ENCODE peak calls at places on chromosome 20, in ten cellular contexts. One of them, this sample, is unnamed.

GRCh38 chr20:3115190-3116107 is 30.9 kb upstream of the AVP start:
- DNase-seq in NB4: peak
- DNase-seq in kidney epithelial cell: peak
- DNase-seq in nephron progenitor cell: peak
- DNase-seq in esophagus squamous epithelium: no peak
- DNase-seq in uterus: no peak
- DNase-seq in progenitor cell of endocrine pancreas: no peak
- DNase-seq in psoas muscle: no peak
- DNase-seq in heart left ventricle: no peak
- DNase-seq in fibroblast of lung: peak
- DNase-seq in this sample: peak

GRCh38 chr20:542777-543368 is 717 bp downstream of the CSNK2A1 start:
- DNase-seq in NB4: peak
- DNase-seq in kidney epithelial cell: no peak
- DNase-seq in nephron progenitor cell: peak
- DNase-seq in esophagus squamous epithelium: no peak
- DNase-seq in uterus: no peak
- DNase-seq in progenitor cell of endocrine pancreas: peak
- DNase-seq in psoas muscle: no peak
- DNase-seq in heart left ventricle: no peak
- DNase-seq in fibroblast of lung: no peak
- DNase-seq in this sample: peak

GRCh38 chr20:53958240-53958639 is 112.2 kb downstream of the BCAS1 start:
- DNase-seq in NB4: no peak
- DNase-seq in kidney epithelial cell: no peak
- DNase-seq in nephron progenitor cell: no peak
- DNase-seq in esophagus squamous epithelium: no peak
- DNase-seq in uterus: no peak
- DNase-seq in progenitor cell of endocrine pancreas: no peak
- DNase-seq in psoas muscle: no peak
- DNase-seq in heart left ventricle: no peak
- DNase-seq in fibroblast of lung: no peak
- DNase-seq in this sample: no peak

GRCh38 chr20:53594068-53595017 is 704 bp upstream of the ZNF217 start:
- DNase-seq in NB4: peak
- DNase-seq in kidney epithelial cell: no peak
- DNase-seq in nephron progenitor cell: peak
- DNase-seq in esophagus squamous epithelium: peak
- DNase-seq in uterus: peak
- DNase-seq in progenitor cell of endocrine pancreas: peak
- DNase-seq in psoas muscle: peak
- DNase-seq in heart left ventricle: peak
- DNase-seq in fibroblast of lung: peak
- DNase-seq in this sample: peak

GRCh38 chr20:35305682-35306556 is 13.7 kb upstream of the FAM83C start:
- DNase-seq in NB4: peak
- DNase-seq in kidney epithelial cell: peak
- DNase-seq in nephron progenitor cell: no peak
- DNase-seq in esophagus squamous epithelium: peak
- DNase-seq in uterus: no peak
- DNase-seq in progenitor cell of endocrine pancreas: no peak
- DNase-seq in psoas muscle: peak
- DNase-seq in heart left ventricle: no peak
- DNase-seq in fibroblast of lung: peak
- DNase-seq in this sample: no peak

GRCh38 chr20:58818585-58819285 is 32.0 kb downstream of the GNAS-AS1 start:
- DNase-seq in NB4: peak
- DNase-seq in kidney epithelial cell: peak
- DNase-seq in nephron progenitor cell: no peak
- DNase-seq in esophagus squamous epithelium: no peak
- DNase-seq in uterus: no peak
- DNase-seq in progenitor cell of endocrine pancreas: no peak
- DNase-seq in psoas muscle: no peak
- DNase-seq in heart left ventricle: no peak
- DNase-seq in fibroblast of lung: no peak
- DNase-seq in this sample: no peak

GRCh38 chr20:1185781-1186334 is 1.1 kb upstream of the TMEM74B start:
- DNase-seq in NB4: peak
- DNase-seq in kidney epithelial cell: no peak
- DNase-seq in nephron progenitor cell: peak
- DNase-seq in esophagus squamous epithelium: no peak
- DNase-seq in uterus: no peak
- DNase-seq in progenitor cell of endocrine pancreas: peak
- DNase-seq in psoas muscle: peak
- DNase-seq in heart left ventricle: no peak
- DNase-seq in fibroblast of lung: peak
- DNase-seq in this sample: no peak

GRCh38 chr20:12113468-12114371 is 196.0 kb downstream of the BTBD3 start:
- DNase-seq in NB4: no peak
- DNase-seq in kidney epithelial cell: no peak
- DNase-seq in nephron progenitor cell: no peak
- DNase-seq in esophagus squamous epithelium: no peak
- DNase-seq in uterus: no peak
- DNase-seq in progenitor cell of endocrine pancreas: no peak
- DNase-seq in psoas muscle: no peak
- DNase-seq in heart left ventricle: no peak
- DNase-seq in fibroblast of lung: peak
- DNase-seq in this sample: peak

GRCh38 chr20:38757145-38757800 is 9.0 kb downstream of the ACTR5 start:
- DNase-seq in NB4: no peak
- DNase-seq in kidney epithelial cell: no peak
- DNase-seq in nephron progenitor cell: no peak
- DNase-seq in esophagus squamous epithelium: no peak
- DNase-seq in uterus: no peak
- DNase-seq in progenitor cell of endocrine pancreas: no peak
- DNase-seq in psoas muscle: no peak
- DNase-seq in heart left ventricle: no peak
- DNase-seq in fibroblast of lung: no peak
- DNase-seq in this sample: no peak

GRCh38 chr20:21933526-21933925 is 228.1 kb downstream of the PAX1 start:
- DNase-seq in NB4: peak
- DNase-seq in kidney epithelial cell: no peak
- DNase-seq in nephron progenitor cell: no peak
- DNase-seq in esophagus squamous epithelium: no peak
- DNase-seq in uterus: no peak
- DNase-seq in progenitor cell of endocrine pancreas: no peak
- DNase-seq in psoas muscle: no peak
- DNase-seq in heart left ventricle: no peak
- DNase-seq in fibroblast of lung: no peak
- DNase-seq in this sample: no peak

GRCh38 chr20:51365670-51366069 is 176.8 kb downstream of the NFATC2 start:
- DNase-seq in NB4: no peak
- DNase-seq in kidney epithelial cell: no peak
- DNase-seq in nephron progenitor cell: no peak
- DNase-seq in esophagus squamous epithelium: no peak
- DNase-seq in uterus: no peak
- DNase-seq in progenitor cell of endocrine pancreas: no peak
- DNase-seq in psoas muscle: no peak
- DNase-seq in heart left ventricle: no peak
- DNase-seq in fibroblast of lung: peak
- DNase-seq in this sample: no peak

DNA sequence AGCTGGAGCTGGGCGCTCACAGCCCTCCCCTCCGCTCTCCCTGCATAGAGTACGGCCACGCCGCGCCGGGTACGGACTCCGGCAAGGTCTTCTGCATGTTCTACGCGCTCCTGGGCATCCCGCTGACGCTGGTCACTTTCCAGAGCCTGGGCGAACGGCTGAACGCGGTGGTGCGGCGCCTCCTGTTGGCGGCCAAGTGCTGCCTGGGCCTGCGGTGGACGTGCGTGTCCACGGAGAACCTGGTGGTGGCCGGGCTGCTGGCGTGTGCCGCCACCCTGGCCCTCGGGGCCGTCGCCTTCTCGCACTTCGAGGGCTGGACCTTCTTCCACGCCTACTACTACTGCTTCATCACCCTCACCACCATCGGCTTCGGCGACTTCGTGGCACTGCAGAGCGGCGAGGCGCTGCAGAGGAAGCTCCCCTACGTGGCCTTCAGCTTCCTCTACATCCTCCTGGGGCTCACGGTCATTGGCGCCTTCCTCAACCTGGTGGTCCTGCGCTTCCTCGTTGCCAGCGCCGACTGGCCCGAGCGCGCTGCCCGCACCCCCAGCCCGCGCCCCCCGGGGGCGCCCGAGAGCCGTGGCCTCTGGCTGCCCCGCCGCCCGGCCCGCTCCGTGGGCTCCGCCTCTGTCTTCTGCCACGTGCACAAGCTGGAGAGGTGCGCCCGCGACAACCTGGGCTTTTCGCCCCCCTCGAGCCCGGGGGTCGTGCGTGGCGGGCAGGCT is 4.6 kb downstream of the KCNK15 start:
- DNase-seq in NB4: no peak
- DNase-seq in kidney epithelial cell: no peak
- DNase-seq in nephron progenitor cell: no peak
- DNase-seq in esophagus squamous epithelium: no peak
- DNase-seq in uterus: no peak
- DNase-seq in progenitor cell of endocrine pancreas: no peak
- DNase-seq in psoas muscle: no peak
- DNase-seq in heart left ventricle: no peak
- DNase-seq in fibroblast of lung: no peak
- DNase-seq in this sample: no peak
- TF ChIP-seq CTCF in NB4: no peak
- TF ChIP-seq CTCF in kidney epithelial cell: peak
- TF ChIP-seq CTCF in nephron progenitor cell: no peak
- TF ChIP-seq CTCF in esophagus squamous epithelium: no peak
- TF ChIP-seq CTCF in uterus: peak
- TF ChIP-seq CTCF in progenitor cell of endocrine pancreas: no peak
- TF ChIP-seq CTCF in psoas muscle: peak
- TF ChIP-seq CTCF in heart left ventricle: peak
- TF ChIP-seq CTCF in fibroblast of lung: no peak
- TF ChIP-seq CTCF in this sample: no peak

DNA sequence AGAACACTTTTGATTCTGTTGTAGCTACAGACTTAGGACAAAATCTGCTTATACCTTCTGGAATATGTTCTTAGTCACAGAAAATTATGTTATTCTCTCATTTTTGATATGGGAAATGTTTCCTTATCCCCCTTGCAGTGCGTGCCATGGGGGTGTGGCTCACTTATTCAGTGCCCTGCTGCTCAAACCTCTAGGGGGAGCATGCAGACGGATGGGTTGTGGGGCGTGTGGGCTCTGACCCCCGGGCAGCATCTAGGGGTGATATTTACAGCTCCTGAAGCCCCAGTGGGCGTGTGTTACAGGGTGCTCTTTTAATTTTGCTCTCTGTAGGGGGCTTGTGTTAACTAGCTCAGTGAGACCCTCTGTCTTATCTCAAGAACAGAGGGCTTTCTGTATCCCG is 61.3 kb upstream of the FERMT1 start:
- DNase-seq in NB4: peak
- DNase-seq in kidney epithelial cell: no peak
- DNase-seq in nephron progenitor cell: no peak
- DNase-seq in esophagus squamous epithelium: no peak
- DNase-seq in uterus: no peak
- DNase-seq in progenitor cell of endocrine pancreas: no peak
- DNase-seq in psoas muscle: no peak
- DNase-seq in heart left ventricle: no peak
- DNase-seq in fibroblast of lung: no peak
- DNase-seq in this sample: no peak
- TF ChIP-seq CTCF in NB4: peak
- TF ChIP-seq CTCF in kidney epithelial cell: no peak
- TF ChIP-seq CTCF in nephron progenitor cell: no peak
- TF ChIP-seq CTCF in esophagus squamous epithelium: no peak
- TF ChIP-seq CTCF in uterus: no peak
- TF ChIP-seq CTCF in progenitor cell of endocrine pancreas: peak
- TF ChIP-seq CTCF in psoas muscle: no peak
- TF ChIP-seq CTCF in heart left ventricle: no peak
- TF ChIP-seq CTCF in fibroblast of lung: no peak
- TF ChIP-seq CTCF in this sample: no peak

DNA sequence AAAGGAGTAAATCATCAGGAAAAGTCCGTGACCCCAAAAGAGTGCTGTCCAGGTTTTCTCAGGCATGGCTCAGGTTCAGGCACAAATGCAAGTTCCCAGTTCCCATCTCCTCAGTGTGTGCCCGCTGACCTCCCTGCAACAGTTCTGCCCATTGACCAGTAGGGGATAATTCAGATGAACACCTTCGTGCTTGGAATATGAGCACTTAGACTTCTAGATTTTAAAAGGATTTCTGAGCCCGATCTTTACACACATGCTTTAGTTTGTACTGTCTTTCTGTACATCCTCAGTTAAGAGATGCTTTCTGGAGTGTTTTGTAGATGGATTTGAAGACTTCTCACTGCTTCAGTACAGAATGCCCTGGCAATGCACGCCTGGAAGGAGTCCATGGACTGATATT is 239.7 kb upstream of the PLCB4 start:
- DNase-seq in NB4: no peak
- DNase-seq in kidney epithelial cell: no peak
- DNase-seq in nephron progenitor cell: no peak
- DNase-seq in esophagus squamous epithelium: no peak
- DNase-seq in uterus: no peak
- DNase-seq in progenitor cell of endocrine pancreas: no peak
- DNase-seq in psoas muscle: no peak
- DNase-seq in heart left ventricle: no peak
- DNase-seq in fibroblast of lung: no peak
- DNase-seq in this sample: no peak
- TF ChIP-seq CTCF in NB4: peak
- TF ChIP-seq CTCF in kidney epithelial cell: peak
- TF ChIP-seq CTCF in nephron progenitor cell: peak
- TF ChIP-seq CTCF in esophagus squamous epithelium: no peak
- TF ChIP-seq CTCF in uterus: no peak
- TF ChIP-seq CTCF in progenitor cell of endocrine pancreas: peak
- TF ChIP-seq CTCF in psoas muscle: no peak
- TF ChIP-seq CTCF in heart left ventricle: peak
- TF ChIP-seq CTCF in fibroblast of lung: peak
- TF ChIP-seq CTCF in this sample: no peak

GRCh38 chr20:17634666-17635319 is 47.2 kb downstream of the RRBP1 start:
- DNase-seq in NB4: no peak
- DNase-seq in kidney epithelial cell: no peak
- DNase-seq in nephron progenitor cell: no peak
- DNase-seq in esophagus squamous epithelium: no peak
- DNase-seq in uterus: peak
- DNase-seq in progenitor cell of endocrine pancreas: no peak
- DNase-seq in psoas muscle: no peak
- DNase-seq in heart left ventricle: no peak
- DNase-seq in fibroblast of lung: no peak
- DNase-seq in this sample: no peak

GRCh38 chr20:17635846-17636245 is 46.2 kb downstream of the RRBP1 start:
- DNase-seq in NB4: no peak
- DNase-seq in kidney epithelial cell: no peak
- DNase-seq in nephron progenitor cell: peak
- DNase-seq in esophagus squamous epithelium: no peak
- DNase-seq in uterus: peak
- DNase-seq in progenitor cell of endocrine pancreas: no peak
- DNase-seq in psoas muscle: no peak
- DNase-seq in heart left ventricle: no peak
- DNase-seq in fibroblast of lung: peak
- DNase-seq in this sample: no peak

GRCh38 chr20:17635320-17635673 is 46.7 kb downstream of the RRBP1 start:
- DNase-seq in NB4: no peak
- DNase-seq in kidney epithelial cell: no peak
- DNase-seq in nephron progenitor cell: no peak
- DNase-seq in esophagus squamous epithelium: no peak
- DNase-seq in uterus: no peak
- DNase-seq in progenitor cell of endocrine pancreas: no peak
- DNase-seq in psoas muscle: no peak
- DNase-seq in heart left ventricle: no peak
- DNase-seq in fibroblast of lung: no peak
- DNase-seq in this sample: no peak

GRCh38 chr20:17633221-17633849 is 48.7 kb downstream of the RRBP1 start:
- DNase-seq in NB4: no peak
- DNase-seq in kidney epithelial cell: no peak
- DNase-seq in nephron progenitor cell: no peak
- DNase-seq in esophagus squamous epithelium: no peak
- DNase-seq in uterus: no peak
- DNase-seq in progenitor cell of endocrine pancreas: no peak
- DNase-seq in psoas muscle: no peak
- DNase-seq in heart left ventricle: peak
- DNase-seq in fibroblast of lung: no peak
- DNase-seq in this sample: no peak

GRCh38 chr20:17633850-17634500 is 48.1 kb downstream of the RRBP1 start:
- DNase-seq in NB4: no peak
- DNase-seq in kidney epithelial cell: no peak
- DNase-seq in nephron progenitor cell: no peak
- DNase-seq in esophagus squamous epithelium: no peak
- DNase-seq in uterus: no peak
- DNase-seq in progenitor cell of endocrine pancreas: no peak
- DNase-seq in psoas muscle: no peak
- DNase-seq in heart left ventricle: peak
- DNase-seq in fibroblast of lung: no peak
- DNase-seq in this sample: no peak
- TF ChIP-seq CTCF in NB4: no peak
- TF ChIP-seq CTCF in kidney epithelial cell: no peak
- TF ChIP-seq CTCF in nephron progenitor cell: no peak
- TF ChIP-seq CTCF in esophagus squamous epithelium: no peak
- TF ChIP-seq CTCF in uterus: no peak
- TF ChIP-seq CTCF in progenitor cell of endocrine pancreas: no peak
- TF ChIP-seq CTCF in psoas muscle: no peak
- TF ChIP-seq CTCF in heart left ventricle: no peak
- TF ChIP-seq CTCF in fibroblast of lung: no peak
- TF ChIP-seq CTCF in this sample: no peak

This sample was measured in mucosa of descending colon.